ENCODE peak calls at places on chromosomes 1 and 21, in nine cellular contexts. One of them, this sample, is unnamed.

GRCh38 chr1:65264197-65264929 is 45.0 kb upstream of the DNAJC6 start:
- DNase-seq in GF-D8: no peak
- DNase-seq in activated naive CD8-positive, alpha-beta T cell treated with anti-CD3 and anti-CD28 coated beads, Interleukin-2, amount 50 U/mL, for 24 hours: peak; percentile 18
- DNase-seq in spleen: no peak
- DNase-seq in kidney tubule cell: peak; percentile 59
- DNase-seq in hepatic stellate cell: peak; percentile 38
- DNase-seq in fibroblast of the aortic adventitia: peak; percentile 35
- DNase-seq in NCI-H1930: peak; percentile 11
- DNase-seq in epithelial cell of proximal tubule: no peak
- DNase-seq in this sample: no peak

GRCh38 chr21:14583629-14584251 is 37.6 kb upstream of the SAMSN1 start:
- DNase-seq in GF-D8: no peak
- DNase-seq in activated naive CD8-positive, alpha-beta T cell treated with anti-CD3 and anti-CD28 coated beads, Interleukin-2, amount 50 U/mL, for 24 hours: no peak
- DNase-seq in spleen: no peak
- DNase-seq in kidney tubule cell: no peak
- DNase-seq in hepatic stellate cell: no peak
- DNase-seq in fibroblast of the aortic adventitia: no peak
- DNase-seq in NCI-H1930: no peak
- DNase-seq in epithelial cell of proximal tubule: no peak
- DNase-seq in this sample: no peak

GRCh38 chr1:183806650-183807049 is 1.7 kb downstream of the RGL1 start:
- DNase-seq in GF-D8: no peak
- DNase-seq in activated naive CD8-positive, alpha-beta T cell treated with anti-CD3 and anti-CD28 coated beads, Interleukin-2, amount 50 U/mL, for 24 hours: no peak
- DNase-seq in spleen: no peak
- DNase-seq in kidney tubule cell: no peak
- DNase-seq in hepatic stellate cell: no peak
- DNase-seq in fibroblast of the aortic adventitia: no peak
- DNase-seq in NCI-H1930: no peak
- DNase-seq in epithelial cell of proximal tubule: no peak
- DNase-seq in this sample: no peak

GRCh38 chr1:209751627-209752231 is 4.1 kb upstream of the TRAF3IP3 start:
- DNase-seq in GF-D8: no peak
- DNase-seq in activated naive CD8-positive, alpha-beta T cell treated with anti-CD3 and anti-CD28 coated beads, Interleukin-2, amount 50 U/mL, for 24 hours: peak; percentile 38
- DNase-seq in spleen: no peak
- DNase-seq in kidney tubule cell: no peak
- DNase-seq in hepatic stellate cell: no peak
- DNase-seq in fibroblast of the aortic adventitia: no peak
- DNase-seq in NCI-H1930: no peak
- DNase-seq in epithelial cell of proximal tubule: no peak
- DNase-seq in this sample: no peak

GRCh38 chr1:23910553-23911246 is 2.5 kb downstream of the CNR2 start:
- DNase-seq in GF-D8: no peak
- DNase-seq in activated naive CD8-positive, alpha-beta T cell treated with anti-CD3 and anti-CD28 coated beads, Interleukin-2, amount 50 U/mL, for 24 hours: peak; percentile 30
- DNase-seq in spleen: no peak
- DNase-seq in kidney tubule cell: no peak
- DNase-seq in hepatic stellate cell: no peak
- DNase-seq in fibroblast of the aortic adventitia: no peak
- DNase-seq in NCI-H1930: no peak
- DNase-seq in epithelial cell of proximal tubule: no peak
- DNase-seq in this sample: no peak

GRCh38 chr1:180566495-180566894 is 7.7 kb downstream of the OVAAL start:
- DNase-seq in GF-D8: no peak
- DNase-seq in activated naive CD8-positive, alpha-beta T cell treated with anti-CD3 and anti-CD28 coated beads, Interleukin-2, amount 50 U/mL, for 24 hours: no peak
- DNase-seq in spleen: no peak
- DNase-seq in kidney tubule cell: no peak
- DNase-seq in hepatic stellate cell: no peak
- DNase-seq in fibroblast of the aortic adventitia: no peak
- DNase-seq in NCI-H1930: no peak
- DNase-seq in epithelial cell of proximal tubule: no peak
- DNase-seq in this sample: no peak

GRCh38 chr1:84370831-84371394 is 27.4 kb upstream of the DNASE2B start:
- DNase-seq in GF-D8: no peak
- DNase-seq in activated naive CD8-positive, alpha-beta T cell treated with anti-CD3 and anti-CD28 coated beads, Interleukin-2, amount 50 U/mL, for 24 hours: no peak
- DNase-seq in spleen: no peak
- DNase-seq in kidney tubule cell: peak; percentile 21
- DNase-seq in hepatic stellate cell: no peak
- DNase-seq in fibroblast of the aortic adventitia: no peak
- DNase-seq in NCI-H1930: no peak
- DNase-seq in epithelial cell of proximal tubule: no peak
- DNase-seq in this sample: peak; percentile 35

GRCh38 chr1:182397653-182398388 is 2.6 kb downstream of the TEDDM1 start:
- DNase-seq in GF-D8: peak; percentile 71
- DNase-seq in activated naive CD8-positive, alpha-beta T cell treated with anti-CD3 and anti-CD28 coated beads, Interleukin-2, amount 50 U/mL, for 24 hours: no peak
- DNase-seq in spleen: no peak
- DNase-seq in kidney tubule cell: peak; percentile 65
- DNase-seq in hepatic stellate cell: no peak
- DNase-seq in fibroblast of the aortic adventitia: peak; percentile 4
- DNase-seq in NCI-H1930: no peak
- DNase-seq in epithelial cell of proximal tubule: no peak
- DNase-seq in this sample: no peak

GRCh38 chr1:116986531-116987255 is 14.9 kb upstream of the CD101 start:
- DNase-seq in GF-D8: peak; percentile 49
- DNase-seq in activated naive CD8-positive, alpha-beta T cell treated with anti-CD3 and anti-CD28 coated beads, Interleukin-2, amount 50 U/mL, for 24 hours: peak; percentile 39
- DNase-seq in spleen: no peak
- DNase-seq in kidney tubule cell: no peak
- DNase-seq in hepatic stellate cell: no peak
- DNase-seq in fibroblast of the aortic adventitia: no peak
- DNase-seq in NCI-H1930: no peak
- DNase-seq in epithelial cell of proximal tubule: no peak
- DNase-seq in this sample: no peak

GRCh38 chr1:96346708-96347107 is 374.9 kb upstream of the PTBP2 start:
- DNase-seq in GF-D8: no peak
- DNase-seq in activated naive CD8-positive, alpha-beta T cell treated with anti-CD3 and anti-CD28 coated beads, Interleukin-2, amount 50 U/mL, for 24 hours: no peak
- DNase-seq in spleen: no peak
- DNase-seq in kidney tubule cell: no peak
- DNase-seq in hepatic stellate cell: no peak
- DNase-seq in fibroblast of the aortic adventitia: no peak
- DNase-seq in NCI-H1930: no peak
- DNase-seq in epithelial cell of proximal tubule: no peak
- DNase-seq in this sample: no peak

GRCh38 chr1:71667224-71667623 is 586.4 kb upstream of the ZRANB2 start:
- DNase-seq in GF-D8: peak; percentile 2
- DNase-seq in activated naive CD8-positive, alpha-beta T cell treated with anti-CD3 and anti-CD28 coated beads, Interleukin-2, amount 50 U/mL, for 24 hours: no peak
- DNase-seq in spleen: no peak
- DNase-seq in kidney tubule cell: no peak
- DNase-seq in hepatic stellate cell: no peak
- DNase-seq in fibroblast of the aortic adventitia: peak; percentile 57
- DNase-seq in NCI-H1930: peak; percentile 75
- DNase-seq in epithelial cell of proximal tubule: no peak
- DNase-seq in this sample: no peak

GRCh38 chr1:83508485-83509151 is 490.3 kb downstream of the TTLL7 start:
- DNase-seq in GF-D8: no peak
- DNase-seq in activated naive CD8-positive, alpha-beta T cell treated with anti-CD3 and anti-CD28 coated beads, Interleukin-2, amount 50 U/mL, for 24 hours: no peak
- DNase-seq in spleen: no peak
- DNase-seq in kidney tubule cell: no peak
- DNase-seq in hepatic stellate cell: peak; percentile 30
- DNase-seq in fibroblast of the aortic adventitia: peak; percentile 87
- DNase-seq in NCI-H1930: no peak
- DNase-seq in epithelial cell of proximal tubule: no peak
- DNase-seq in this sample: no peak

GRCh38 chr1:40870135-40870728 is 8.1 kb upstream of the CITED4 start:
- DNase-seq in GF-D8: no peak
- DNase-seq in activated naive CD8-positive, alpha-beta T cell treated with anti-CD3 and anti-CD28 coated beads, Interleukin-2, amount 50 U/mL, for 24 hours: no peak
- DNase-seq in spleen: no peak
- DNase-seq in kidney tubule cell: peak; percentile 63
- DNase-seq in hepatic stellate cell: no peak
- DNase-seq in fibroblast of the aortic adventitia: no peak
- DNase-seq in NCI-H1930: no peak
- DNase-seq in epithelial cell of proximal tubule: no peak
- DNase-seq in this sample: no peak

GRCh38 chr1:9128161-9128519 is 762 bp downstream of the GPR157 start:
- DNase-seq in GF-D8: no peak
- DNase-seq in activated naive CD8-positive, alpha-beta T cell treated with anti-CD3 and anti-CD28 coated beads, Interleukin-2, amount 50 U/mL, for 24 hours: no peak
- DNase-seq in spleen: no peak
- DNase-seq in kidney tubule cell: peak; percentile 21
- DNase-seq in hepatic stellate cell: peak; percentile 36
- DNase-seq in fibroblast of the aortic adventitia: no peak
- DNase-seq in NCI-H1930: no peak
- DNase-seq in epithelial cell of proximal tubule: no peak
- DNase-seq in this sample: no peak

GRCh38 chr1:163709636-163710035 is 387.9 kb downstream of the NUF2 start:
- DNase-seq in GF-D8: no peak
- DNase-seq in activated naive CD8-positive, alpha-beta T cell treated with anti-CD3 and anti-CD28 coated beads, Interleukin-2, amount 50 U/mL, for 24 hours: no peak
- DNase-seq in spleen: no peak
- DNase-seq in kidney tubule cell: no peak
- DNase-seq in hepatic stellate cell: no peak
- DNase-seq in fibroblast of the aortic adventitia: peak; percentile 28
- DNase-seq in NCI-H1930: no peak
- DNase-seq in epithelial cell of proximal tubule: no peak
- DNase-seq in this sample: no peak

GRCh38 chr1:63127376-63127775 is 195.0 kb upstream of the FOXD3 start:
- DNase-seq in GF-D8: no peak
- DNase-seq in activated naive CD8-positive, alpha-beta T cell treated with anti-CD3 and anti-CD28 coated beads, Interleukin-2, amount 50 U/mL, for 24 hours: no peak
- DNase-seq in spleen: no peak
- DNase-seq in kidney tubule cell: no peak
- DNase-seq in hepatic stellate cell: no peak
- DNase-seq in fibroblast of the aortic adventitia: no peak
- DNase-seq in NCI-H1930: no peak
- DNase-seq in epithelial cell of proximal tubule: no peak
- DNase-seq in this sample: no peak

GRCh38 chr1:46595127-46595526 is 8.9 kb downstream of the MKNK1 start:
- DNase-seq in GF-D8: peak; percentile 80
- DNase-seq in activated naive CD8-positive, alpha-beta T cell treated with anti-CD3 and anti-CD28 coated beads, Interleukin-2, amount 50 U/mL, for 24 hours: peak; percentile 29
- DNase-seq in spleen: peak; percentile 86
- DNase-seq in kidney tubule cell: no peak
- DNase-seq in hepatic stellate cell: no peak
- DNase-seq in fibroblast of the aortic adventitia: peak; percentile 51
- DNase-seq in NCI-H1930: no peak
- DNase-seq in epithelial cell of proximal tubule: no peak
- DNase-seq in this sample: no peak

GRCh38 chr21:26572668-26573381 is at the start of gene CYYR1:
- DNase-seq in GF-D8: no peak
- DNase-seq in activated naive CD8-positive, alpha-beta T cell treated with anti-CD3 and anti-CD28 coated beads, Interleukin-2, amount 50 U/mL, for 24 hours: no peak
- DNase-seq in spleen: peak; percentile 87
- DNase-seq in kidney tubule cell: peak; percentile 23
- DNase-seq in hepatic stellate cell: no peak
- DNase-seq in fibroblast of the aortic adventitia: no peak
- DNase-seq in NCI-H1930: no peak
- DNase-seq in epithelial cell of proximal tubule: no peak
- DNase-seq in this sample: no peak

GRCh38 chr1:25715888-25716287 is 84.1 kb upstream of the SELENON start:
- DNase-seq in GF-D8: no peak
- DNase-seq in activated naive CD8-positive, alpha-beta T cell treated with anti-CD3 and anti-CD28 coated beads, Interleukin-2, amount 50 U/mL, for 24 hours: no peak
- DNase-seq in spleen: no peak
- DNase-seq in kidney tubule cell: no peak
- DNase-seq in hepatic stellate cell: no peak
- DNase-seq in fibroblast of the aortic adventitia: no peak
- DNase-seq in NCI-H1930: no peak
- DNase-seq in epithelial cell of proximal tubule: no peak
- DNase-seq in this sample: no peak